ENCODE peak calls at places on chromosome 2, in seven cellular contexts. T is dorsolateral prefrontal cortex, L is A673, R is SK-N-SH, F is OCI-LY7, H is fibroblast of lung, J is psoas muscle. W is an unnamed sample.

GRCh38 chr2:231627384-231628156 is 34.9 kb downstream of the TEX44 start:
- DNase-seq in H (no peak), T (no peak), L (no peak), J (no peak), R (no peak), F (no peak), W (no peak)

GRCh38 chr2:79530443-79530842 is 17.6 kb downstream of the CTNNA2 start:
- DNase-seq in F (no peak), T (no peak), L (peak), J (no peak), R (no peak), H (no peak), W (no peak)

GRCh38 chr2:78532762-78533399 is 492.6 kb upstream of the REG3G start:
- DNase-seq in H (no peak), R (no peak), F (no peak), J (no peak), L (no peak), T (no peak), W (no peak)

GRCh38 chr2:15660491-15661294 is 69.0 kb downstream of the DDX1 start:
- DNase-seq in F (no peak), R (no peak), J (no peak), T (no peak), H (no peak), L (no peak), W (no peak)

GRCh38 chr2:54083021-54083420 is 32.4 kb upstream of the ACYP2 start:
- DNase-seq in H (no peak), L (no peak), J (no peak), T (peak), R (no peak), F (no peak), W (no peak)

GRCh38 chr2:132429941-132430573 is 13.5 kb downstream of the GPR39 start:
- DNase-seq in L (no peak), J (no peak), F (no peak), H (no peak), R (no peak), T (no peak), W (no peak)

GRCh38 chr2:176419591-176420071 is 150.4 kb downstream of the MTX2 start:
- DNase-seq in H (peak), J (no peak), F (no peak), T (no peak), R (no peak), L (no peak), W (peak)

GRCh38 chr2:69547984-69548715 is 95.4 kb downstream of the AAK1 start:
- DNase-seq in J (no peak), R (no peak), T (no peak), F (no peak), H (no peak), L (no peak), W (no peak)

GRCh38 chr2:71799013-71799575 is 345.7 kb downstream of the DYSF start:
- DNase-seq in H (no peak), T (no peak), J (no peak), F (no peak), R (no peak), L (no peak), W (no peak)

GRCh38 chr2:65390134-65390533 is 42.3 kb downstream of the SPRED2 start:
- DNase-seq in J (no peak), R (no peak), T (no peak), F (peak), H (no peak), L (no peak), W (no peak)

GRCh38 chr2:86011449-86011941 is 94.2 kb downstream of the POLR1A start:
- DNase-seq in F (no peak), R (no peak), L (no peak), T (no peak), J (no peak), H (no peak), W (no peak)

GRCh38 chr2:69100220-69100723 is 87.3 kb downstream of the ANTXR1 start:
- DNase-seq in H (peak), L (peak), J (peak), T (no peak), R (no peak), F (no peak), W (no peak)

GRCh38 chr2:70443078-70443465 is 110.6 kb downstream of the TGFA start:
- DNase-seq in T (no peak), H (no peak), F (no peak), J (no peak), L (no peak), R (no peak), W (no peak)

GRCh38 chr2:157336137-157336721 is 10.6 kb upstream of the ERMN start:
- DNase-seq in H (peak), T (peak), R (peak), F (peak), J (no peak), L (peak), W (no peak)

GRCh38 chr2:38750011-38750792 is 959 bp downstream of the SRSF7 start:
- DNase-seq in J (peak), F (peak), H (peak), T (peak), L (peak), R (peak), W (no peak)

GRCh38 chr2:111029135-111029927 is 91.4 kb upstream of the BCL2L11 start:
- DNase-seq in H (peak), L (no peak), R (no peak), F (no peak), J (no peak), T (no peak), W (no peak)

GRCh38 chr2:33236457-33236856 is 240.0 kb upstream of the RASGRP3 start:
- DNase-seq in R (no peak), F (no peak), L (no peak), J (no peak), T (no peak), H (peak), W (no peak)

GRCh38 chr2:160747771-160748170 is 254.2 kb upstream of the RBMS1 start:
- DNase-seq in R (no peak), J (no peak), L (peak), F (no peak), T (no peak), H (peak), W (peak)

GRCh38 chr2:129766594-129766993 is 212.9 kb upstream of the RAB6C start:
- DNase-seq in J (no peak), H (no peak), F (no peak), T (no peak), L (no peak), R (peak), W (no peak)

GRCh38 chr2:235802542-235802941 is 308.7 kb downstream of the AGAP1 start:
- DNase-seq in R (no peak), H (no peak), T (no peak), L (no peak), J (no peak), F (no peak), W (no peak)

GRCh38 chr2:17979707-17980106 is 101.2 kb downstream of the KCNS3 start:
- DNase-seq in R (no peak), F (no peak), T (no peak), L (no peak), J (no peak), H (no peak), W (peak)

GRCh38 chr2:218860950-218861381 is 1.4 kb downstream of the WNT6 start:
- DNase-seq in L (peak), J (peak), F (peak), T (no peak), H (peak), R (peak), W (peak)

GRCh38 chr2:173191601-173192000 is 116.0 kb downstream of the MAP3K20 start:
- DNase-seq in J (no peak), R (no peak), H (no peak), F (no peak), T (no peak), L (no peak), W (no peak)

GRCh38 chr2:30165050-30165520 is 18.3 kb downstream of the YPEL5 start:
- DNase-seq in R (peak), J (no peak), L (peak), H (peak), F (peak), T (peak), W (peak)

GRCh38 chr2:160493227-160494028 is at the start of gene RBMS1:
- DNase-seq in H (peak), L (peak), F (no peak), J (peak), T (peak), R (peak), W (no peak)

GRCh38 chr2:39542523-39542922 is 105.4 kb upstream of the MAP4K3 start:
- DNase-seq in J (no peak), T (no peak), L (no peak), H (no peak), R (peak), F (no peak), W (no peak)

GRCh38 chr2:176117823-176118376 is 1.3 kb downstream of the HOXD10 start:
- DNase-seq in H (no peak), T (no peak), F (no peak), R (no peak), J (no peak), L (peak), W (no peak)

GRCh38 chr2:223815186-223815883 is 22.0 kb downstream of the AP1S3 start:
- DNase-seq in J (no peak), R (peak), L (peak), F (no peak), T (no peak), H (peak), W (peak)

GRCh38 chr2:197152451-197153228 is 157.9 kb downstream of the ANKRD44 start:
- DNase-seq in T (no peak), H (peak), F (peak), L (no peak), R (no peak), J (no peak), W (no peak)

GRCh38 chr2:10721344-10722251 is at the start of gene ATP6V1C2:
- DNase-seq in T (peak), F (peak), R (peak), J (peak), H (no peak), L (no peak), W (no peak)

GRCh38 chr2:71243548-71244301 is 16.8 kb upstream of the PAIP2B start:
- DNase-seq in H (no peak), T (peak), J (peak), F (no peak), R (peak), L (no peak), W (no peak)

GRCh38 chr2:235940330-235940729 is 227.9 kb downstream of the GBX2 start:
- DNase-seq in L (no peak), F (no peak), T (peak), H (peak), R (peak), J (peak), W (peak)

GRCh38 chr2:203951366-203951902 is 14.9 kb downstream of the ICOS start:
- DNase-seq in R (no peak), J (no peak), H (no peak), T (no peak), F (peak), L (no peak), W (no peak)

GRCh38 chr2:233477548-233478433 is 88.8 kb downstream of the USP40 start:
- DNase-seq in R (no peak), L (no peak), F (no peak), T (no peak), J (no peak), H (no peak), W (no peak)

GRCh38 chr2:68384485-68385107 is 19.5 kb downstream of the PLEK start:
- DNase-seq in L (no peak), H (no peak), R (no peak), F (no peak), T (no peak), J (no peak), W (no peak)

GRCh38 chr2:111202266-111203040 is 81.7 kb downstream of the BCL2L11 start:
- DNase-seq in L (no peak), J (no peak), F (no peak), T (no peak), H (peak), R (no peak), W (peak)

GRCh38 chr2:18167871-18168270 is 289.4 kb downstream of the KCNS3 start:
- DNase-seq in R (no peak), J (no peak), H (no peak), F (no peak), L (no peak), T (no peak), W (no peak)

DNA sequence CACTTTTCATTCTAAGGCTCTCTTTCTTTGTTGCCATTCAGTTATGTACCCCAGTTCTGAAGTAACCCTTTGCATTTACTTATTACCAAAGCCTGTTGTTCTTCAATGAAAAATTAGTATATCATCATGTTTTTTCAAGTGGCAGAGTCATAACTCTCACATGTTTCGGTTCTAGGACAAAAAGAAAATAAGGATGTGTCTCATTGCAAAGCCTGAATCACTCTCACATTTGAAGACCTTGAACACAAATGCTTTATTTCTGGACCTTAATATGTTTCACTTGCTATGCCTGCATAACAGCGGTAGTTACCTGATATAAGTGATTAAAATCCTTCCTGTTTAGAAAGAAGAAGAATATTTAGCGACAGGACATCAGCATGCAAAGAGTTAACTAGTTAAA is 49.1 kb downstream of the ZEB2 start:
- DNase-seq in L (no peak), H (no peak), J (no peak), T (no peak), F (no peak), R (no peak), W (no peak)
- H3K27ac ChIP-seq in L (peak), H (no peak), J (no peak), T (peak), F (no peak), R (no peak), W (no peak)

DNA sequence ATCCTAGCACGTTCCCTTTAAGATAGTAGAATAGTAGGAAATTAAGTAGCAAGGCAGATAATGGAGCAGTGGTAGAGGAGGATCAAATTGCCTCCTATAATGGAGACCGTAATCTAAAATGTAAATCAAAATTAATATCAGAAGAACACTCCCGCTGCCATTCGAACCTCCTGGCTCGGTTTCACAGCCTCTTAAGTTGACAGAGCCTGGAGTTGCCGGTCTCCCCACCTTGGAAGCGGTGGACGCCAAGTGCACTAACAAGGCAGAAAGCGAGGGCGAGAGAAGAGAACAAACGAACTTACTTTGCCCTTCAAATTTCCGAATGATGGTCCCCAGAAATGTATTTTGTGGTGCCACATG is 446 bp downstream of the KCNH7 start:
- DNase-seq in J (no peak), R (no peak), T (no peak), L (no peak), F (no peak), H (no peak), W (no peak)
- H3K4me3 ChIP-seq in J (no peak), R (peak), T (peak), L (peak), F (no peak), H (no peak), W (no peak)

GRCh38 chr2:104872034-104872865 is 18.3 kb downstream of the POU3F3 start:
- DNase-seq in T (peak), H (no peak), L (peak), J (no peak), R (no peak), F (no peak), W (no peak)

GRCh38 chr2:104872866-104873688 is 19.2 kb downstream of the POU3F3 start:
- DNase-seq in R (peak), H (peak), J (no peak), L (peak), F (peak), T (peak), W (peak)

GRCh38 chr2:104874230-104874629 is 20.3 kb downstream of the POU3F3 start:
- DNase-seq in J (no peak), H (no peak), T (no peak), L (no peak), R (no peak), F (no peak), W (no peak)

GRCh38 chr2:104871566-104872033 is 17.7 kb downstream of the POU3F3 start:
- DNase-seq in J (no peak), L (no peak), F (no peak), T (no peak), H (no peak), R (no peak), W (no peak)

DNA sequence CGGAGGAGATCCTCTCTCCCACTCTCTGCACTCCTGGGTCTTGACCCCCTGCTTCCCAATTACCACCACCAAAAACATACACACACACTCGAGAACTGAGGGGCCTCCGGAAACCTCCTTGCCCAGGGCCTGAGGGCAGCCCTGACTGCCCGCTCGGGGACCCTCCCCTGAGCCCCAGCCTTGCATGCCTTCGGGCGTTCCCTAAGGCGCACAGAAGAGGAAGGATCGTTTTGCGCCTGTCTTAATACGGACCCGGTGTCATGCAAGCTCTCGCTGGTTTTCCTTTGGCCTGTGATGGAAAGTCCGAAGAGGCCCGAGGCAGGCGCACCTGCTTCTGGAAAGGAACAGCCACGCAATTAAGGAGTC is 19.8 kb downstream of the POU3F3 start:
- DNase-seq in R (no peak), H (no peak), J (no peak), L (no peak), F (no peak), T (no peak), W (no peak)
- TF ChIP-seq CTCF in R (no peak), H (peak), J (no peak), L (no peak), F (no peak), T (no peak), W (no peak)

GRCh38 chr2:9508934-9509333 is 34.6 kb downstream of the IAH1 start:
- DNase-seq in F (no peak), H (no peak), L (no peak), R (no peak), T (no peak), J (no peak), W (no peak)
- H3K27ac ChIP-seq in F (no peak), H (no peak), L (no peak), R (no peak), T (no peak), J (peak), W (no peak)

GRCh38 chr2:9256570-9257043 is 50.0 kb downstream of the ASAP2 start:
- DNase-seq in F (no peak), J (no peak), T (no peak), R (peak), L (peak), H (no peak), W (no peak)
- H3K4me3 ChIP-seq in F (no peak), J (no peak), T (peak), R (peak), L (no peak), H (no peak), W (no peak)

DNA sequence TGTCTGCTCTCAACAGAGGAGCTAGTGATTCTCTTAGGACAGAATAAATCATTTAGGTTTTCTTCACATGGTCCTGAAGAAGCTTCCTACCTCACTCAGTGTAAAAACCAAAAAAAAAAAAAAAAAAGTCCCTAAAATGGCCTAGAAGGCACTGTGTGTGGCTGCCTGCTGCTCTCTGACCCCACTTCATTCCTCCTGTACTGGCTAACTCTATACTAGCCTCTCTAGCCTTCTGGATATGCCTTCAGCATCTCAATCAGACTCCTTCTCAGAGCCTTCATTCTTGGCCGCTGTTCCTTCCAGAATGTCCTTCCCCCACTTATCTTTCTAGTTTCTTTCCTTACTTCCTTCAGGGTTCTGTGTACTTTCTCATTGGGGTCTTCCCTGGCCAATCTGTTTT is 82.1 kb downstream of the CERS6 start:
- DNase-seq in R (no peak), H (no peak), J (no peak), L (no peak), T (no peak), F (no peak), W (no peak)
- TF ChIP-seq CTCF in R (no peak), H (no peak), J (no peak), L (no peak), T (no peak), F (no peak), W (no peak)

DNA sequence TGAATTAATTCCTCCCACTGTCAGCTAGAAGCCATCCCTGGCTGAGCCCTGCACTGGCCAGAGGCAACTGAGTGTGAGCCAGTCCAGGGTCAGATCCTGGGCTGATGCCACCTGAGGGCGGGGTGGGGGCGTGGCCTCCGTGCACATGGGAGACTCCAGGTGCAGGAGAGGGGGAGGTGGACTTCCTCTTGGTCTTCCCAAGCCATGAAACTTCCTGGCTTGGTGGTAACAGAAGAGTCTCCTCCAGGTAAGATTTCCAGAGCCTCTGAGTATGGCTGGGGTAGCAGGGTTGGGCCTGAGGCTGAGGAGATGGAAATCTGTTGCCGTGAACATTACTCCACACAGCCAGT is 462 bp upstream of the RAB17 start:
- DNase-seq in H (no peak), L (no peak), J (no peak), F (no peak), R (no peak), T (no peak), W (no peak)
- H3K27ac ChIP-seq in H (no peak), L (no peak), J (no peak), F (no peak), R (no peak), T (no peak), W (no peak)

DNA sequence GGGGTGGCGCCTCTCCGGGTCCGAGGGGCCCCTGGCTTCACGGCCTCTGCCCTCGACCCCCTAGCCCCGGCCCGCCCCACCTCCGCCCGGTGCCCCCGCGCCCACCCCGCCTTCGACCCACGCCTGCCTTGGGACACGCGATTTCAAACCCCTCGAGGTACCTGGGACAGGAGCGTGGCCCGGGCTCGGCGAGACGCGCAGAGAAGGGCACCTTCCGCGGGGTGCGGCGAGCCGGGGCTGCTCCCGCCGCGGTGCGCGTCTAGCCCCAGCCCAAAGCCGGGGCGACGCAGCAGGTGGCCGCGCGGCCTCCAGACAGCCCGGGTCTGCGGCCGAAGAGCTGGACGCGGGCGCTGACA is 270 bp downstream of the CRACDL start:
- DNase-seq in L (no peak), H (no peak), T (no peak), R (no peak), J (no peak), F (no peak), W (no peak)
- H3K4me3 ChIP-seq in L (peak), H (no peak), T (peak), R (peak), J (peak), F (no peak), W (no peak)

W was measured in AG04450.